ENCODE peak calls at places on chromosomes 16 and 17, in six cellular contexts. B, H, V, E, S and L are unnamed samples.

GRCh38 chr16:57185446-57185944 is 344 bp downstream of the PSME3IP1 start:
- DNase-seq in E (peak), V (no peak), H (no peak), B (peak), S (peak), L (peak)

GRCh38 chr17:142102-142661 is 4.8 kb downstream of the SCGB1C2 start:
- DNase-seq in H (peak), E (peak), S (no peak), B (peak), V (no peak), L (peak)

GRCh38 chr16:70370924-70371323 is 24.2 kb downstream of the DDX19A start:
- DNase-seq in B (no peak), V (no peak), H (no peak), E (no peak), S (no peak), L (no peak)

GRCh38 chr16:3094289-3095027 is 4.6 kb downstream of the ZSCAN10 start:
- DNase-seq in S (no peak), B (peak), E (no peak), V (no peak), H (peak), L (peak)

GRCh38 chr17:48724241-48725004 is 1.4 kb downstream of the PRAC2 start:
- DNase-seq in S (peak), V (no peak), H (peak), E (peak), B (peak), L (peak)

GRCh38 chr17:15507001-15507400 is 39.6 kb upstream of the CDRT4 start:
- DNase-seq in B (no peak), V (no peak), S (no peak), H (no peak), E (no peak), L (no peak)

GRCh38 chr16:50306287-50306686 is 39.9 kb downstream of the ADCY7 start:
- DNase-seq in E (no peak), H (no peak), V (no peak), B (no peak), S (no peak), L (no peak)

GRCh38 chr17:56297142-56297541 is 143.9 kb downstream of the ANKFN1 start:
- DNase-seq in B (no peak), H (peak), E (no peak), S (no peak), V (no peak), L (no peak)

GRCh38 chr16:15861996-15862395 is 5.2 kb upstream of the MYH11 start:
- DNase-seq in H (no peak), V (no peak), S (no peak), B (no peak), E (no peak), L (no peak)

GRCh38 chr16:19297454-19297853 is 11.9 kb downstream of the CLEC19A start:
- DNase-seq in S (no peak), V (no peak), H (no peak), B (no peak), E (no peak), L (no peak)

GRCh38 chr17:1713878-1714487 is 3.8 kb upstream of the TLCD2 start:
- DNase-seq in E (no peak), H (no peak), V (no peak), S (no peak), B (no peak), L (peak)

GRCh38 chr16:30185141-30185682 is 1.8 kb downstream of the CORO1A start:
- DNase-seq in H (no peak), V (no peak), E (no peak), B (peak), S (no peak), L (no peak)

GRCh38 chr17:38735161-38735997 is 5.2 kb downstream of the CISD3 start:
- DNase-seq in S (peak), B (peak), H (peak), E (no peak), V (no peak), L (peak)